ENCODE peak calls at places on chromosomes 1 and 21, in five cellular contexts. E, Q, X, S and G are unnamed samples.

GRCh38 chr1:246733706-246734105 is 9.5 kb downstream of the SCCPDH start:
- DNase-seq in X (no peak), Q (no peak), E (no peak), S (no peak), G (no peak)

GRCh38 chr1:20395255-20395654 is 90.8 kb downstream of the CAMK2N1 start:
- DNase-seq in S (no peak), X (no peak), Q (no peak), E (no peak), G (no peak)

GRCh38 chr1:173023343-173023742 is 27.4 kb downstream of the TNFSF18 start:
- DNase-seq in X (no peak), S (no peak), Q (no peak), E (peak), G (no peak)

GRCh38 chr1:55894521-55894920 is 679.4 kb upstream of the USP24 start:
- DNase-seq in S (no peak), E (peak), X (no peak), Q (no peak), G (no peak)

GRCh38 chr1:86429830-86430229 is 5.9 kb downstream of the CLCA2 start:
- DNase-seq in X (no peak), S (peak), Q (no peak), E (peak), G (peak)

GRCh38 chr1:228399531-228400236 is 7.0 kb downstream of the TRIM11 start:
- DNase-seq in E (no peak), X (no peak), Q (no peak), S (no peak), G (no peak)

GRCh38 chr1:35112668-35113067 is 33.5 kb downstream of the ZMYM1 start:
- DNase-seq in E (peak), S (peak), Q (no peak), X (no peak), G (no peak)

GRCh38 chr1:228363686-228364067 is 43.0 kb downstream of the TRIM11 start:
- DNase-seq in X (no peak), S (no peak), Q (no peak), E (no peak), G (no peak)

GRCh38 chr21:42039911-42040351 is 29.8 kb upstream of the ZBTB21 start:
- DNase-seq in Q (no peak), S (peak), E (peak), X (no peak), G (peak)

GRCh38 chr1:113993766-113994165 is 14.5 kb downstream of the OLFML3 start:
- DNase-seq in X (no peak), S (no peak), E (no peak), Q (peak), G (peak)

GRCh38 chr1:154747380-154747779 is 122.7 kb downstream of the KCNN3 start:
- DNase-seq in Q (no peak), X (no peak), S (no peak), E (no peak), G (no peak)

GRCh38 chr1:115225993-115226700 is 111.9 kb downstream of the NGF start:
- DNase-seq in E (no peak), Q (no peak), S (no peak), X (no peak), G (no peak)

GRCh38 chr1:157597959-157598667 is at the start of gene FCRL4:
- DNase-seq in E (no peak), Q (no peak), X (no peak), S (no peak), G (no peak)

GRCh38 chr1:21234779-21235178 is 55.5 kb downstream of the ECE1 start:
- DNase-seq in S (peak), E (peak), Q (no peak), X (no peak), G (no peak)

GRCh38 chr1:110347182-110347893 is 8.2 kb downstream of the RBM15 start:
- DNase-seq in S (no peak), X (no peak), E (no peak), Q (no peak), G (no peak)

DNA sequence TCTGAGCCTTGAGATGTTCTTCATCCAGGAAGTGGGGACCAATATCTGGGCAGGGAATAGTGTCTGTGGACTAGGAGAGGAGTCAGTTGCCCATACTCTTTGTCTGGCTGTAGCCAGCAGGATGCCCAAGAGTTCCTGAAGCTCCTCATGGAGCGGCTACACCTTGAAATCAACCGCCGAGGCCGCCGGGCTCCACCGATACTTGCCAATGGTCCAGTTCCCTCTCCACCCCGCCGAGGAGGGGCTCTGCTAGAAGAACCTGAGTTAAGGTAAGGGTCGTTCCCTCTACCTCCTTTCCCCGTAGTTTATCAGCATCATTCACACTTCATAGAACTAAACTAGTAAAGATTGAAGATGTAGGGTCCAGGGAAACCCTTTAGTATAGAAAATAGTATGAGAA is 3.4 kb upstream of the PPOX start:
- DNase-seq in Q (no peak), X (no peak), E (no peak), S (no peak), G (no peak)
- H3K4me3 ChIP-seq in Q (no peak), X (no peak), E (no peak), S (no peak), G (no peak)

GRCh38 chr1:94769551-94769950 is 50.6 kb upstream of the SLC44A3 start:
- DNase-seq in X (no peak), S (no peak), Q (no peak), E (no peak), G (no peak)

GRCh38 chr1:94768046-94768445 is 52.1 kb upstream of the SLC44A3 start:
- DNase-seq in X (no peak), E (no peak), S (no peak), Q (no peak), G (no peak)

GRCh38 chr1:94765958-94766357 is 54.2 kb upstream of the SLC44A3 start:
- DNase-seq in Q (no peak), X (no peak), E (peak), S (no peak), G (no peak)
- H4K91ac ChIP-seq in Q (no peak), X (no peak), E (no peak), S (no peak), G (no peak)

GRCh38 chr21:28614816-28615215 is 377.9 kb downstream of the LTN1 start:
- DNase-seq in S (no peak), E (no peak), Q (no peak), X (no peak), G (no peak)
- H3K4me2 ChIP-seq in S (no peak), E (no peak), Q (no peak), X (no peak), G (no peak)

DNA sequence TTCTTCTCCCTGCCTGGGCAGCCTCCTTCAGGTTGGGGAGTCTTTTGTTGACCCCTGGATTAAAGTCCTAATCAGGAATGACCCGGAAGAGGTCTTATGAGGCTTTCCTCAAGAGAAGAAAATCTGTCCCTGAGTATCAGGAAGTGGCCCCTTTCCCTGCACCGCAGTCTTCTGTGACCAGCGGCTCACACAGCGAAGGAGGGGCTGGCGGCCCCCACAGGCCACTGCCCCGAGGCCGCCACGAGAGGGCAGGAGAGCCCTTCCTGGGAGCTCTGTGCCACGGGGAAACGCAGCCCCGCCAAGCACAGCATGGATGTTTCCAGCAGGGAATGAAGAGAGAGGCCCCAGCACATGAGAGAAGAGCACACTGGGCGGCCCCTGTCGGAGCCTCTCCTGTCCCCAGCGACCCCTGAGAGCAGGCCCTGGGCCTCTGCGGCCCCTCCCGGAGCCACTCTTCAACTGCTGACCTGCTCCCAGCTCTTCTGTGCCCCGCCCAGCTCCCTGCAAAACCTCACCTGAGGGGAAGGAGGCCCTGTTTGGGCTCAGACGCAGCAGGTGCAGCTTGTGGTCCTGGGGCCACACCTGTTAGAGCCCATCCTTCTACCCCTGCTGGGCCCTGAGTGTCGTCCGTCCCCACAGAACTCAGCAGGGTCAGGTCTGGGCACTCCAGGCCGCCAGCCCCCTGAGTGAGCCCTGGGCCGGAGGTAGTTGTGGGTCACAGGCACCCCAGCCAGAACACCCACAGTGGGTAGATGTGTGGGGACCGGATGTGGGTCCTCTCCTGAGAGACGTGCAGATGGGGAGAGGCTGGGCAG is 4.9 kb upstream of the POFUT2 start:
- DNase-seq in E (peak), Q (peak), X (peak), S (peak), G (peak)
- H3K4me3 ChIP-seq in E (no peak), Q (no peak), X (no peak), S (peak), G (no peak)

GRCh38 chr1:46714976-46715375 is 3.9 kb downstream of the EFCAB14 start:
- DNase-seq in Q (no peak), S (no peak), E (no peak), X (no peak), G (peak)
- H4K91ac ChIP-seq in Q (no peak), S (no peak), E (no peak), X (no peak), G (no peak)

GRCh38 chr1:3498246-3498930 is 43.9 kb downstream of the ARHGEF16 start:
- DNase-seq in Q (no peak), E (no peak), X (no peak), S (no peak), G (no peak)
- H3K4me2 ChIP-seq in Q (no peak), E (no peak), X (no peak), S (no peak), G (no peak)

GRCh38 chr1:209527372-209527771 is 56.1 kb upstream of the CAMK1G start:
- DNase-seq in X (no peak), S (peak), E (peak), Q (no peak), G (no peak)
- H3K4me3 ChIP-seq in X (no peak), S (no peak), E (no peak), Q (no peak), G (no peak)

GRCh38 chr1:212689196-212689710 is 10.4 kb downstream of the BATF3 start:
- DNase-seq in X (no peak), Q (no peak), E (no peak), S (no peak), G (no peak)
- H4K91ac ChIP-seq in X (no peak), Q (no peak), E (peak), S (no peak), G (no peak)

GRCh38 chr1:205357567-205357966 is 845 bp upstream of the KLHDC8A start:
- DNase-seq in Q (no peak), E (no peak), X (no peak), S (no peak), G (no peak)

GRCh38 chr1:205355054-205355453 is 1.7 kb downstream of the KLHDC8A start:
- DNase-seq in X (no peak), Q (no peak), S (no peak), E (no peak), G (no peak)

GRCh38 chr1:205358579-205358978 is 1.9 kb upstream of the KLHDC8A start:
- DNase-seq in X (no peak), Q (no peak), E (no peak), S (no peak), G (no peak)

GRCh38 chr1:205354259-205354904 is 2.3 kb downstream of the KLHDC8A start:
- DNase-seq in S (peak), E (peak), X (no peak), Q (peak), G (peak)

DNA sequence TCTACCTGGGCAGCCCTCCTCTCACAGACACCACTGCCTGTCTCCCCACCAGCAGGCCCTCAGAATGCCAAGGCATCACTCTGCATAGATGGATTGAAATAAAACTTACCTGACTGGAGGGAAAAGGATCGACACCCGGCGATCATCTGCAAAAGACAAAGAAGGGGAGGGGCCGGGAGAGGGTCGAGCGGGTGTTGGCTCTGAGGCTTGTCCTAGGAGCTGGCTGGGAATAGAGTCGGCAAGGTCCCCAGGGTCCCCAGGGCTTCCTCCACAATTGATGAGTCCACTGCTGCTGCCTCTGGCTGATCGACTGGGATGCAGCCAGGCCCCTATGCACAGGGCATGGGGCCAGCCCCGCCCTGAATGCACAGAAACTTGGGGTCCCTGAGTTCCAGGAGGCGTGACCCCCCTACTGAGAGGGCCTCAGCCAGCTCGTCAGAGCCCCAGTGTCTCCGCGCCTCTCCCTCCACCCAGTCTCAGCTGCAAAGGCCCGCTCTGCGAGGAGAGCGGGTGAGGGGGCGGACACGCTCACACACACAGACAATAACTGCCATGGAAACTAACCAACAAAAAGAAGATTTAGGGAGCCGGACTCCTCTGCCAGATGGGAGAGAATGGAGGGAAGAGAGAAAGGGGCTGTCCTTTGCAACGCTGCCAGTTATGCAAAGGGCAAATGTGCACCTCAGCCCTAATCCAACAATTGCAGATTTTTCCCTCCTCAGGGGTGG is at the start of gene KLHDC8A:
- DNase-seq in Q (no peak), X (peak), S (no peak), E (no peak), G (no peak)
- H3K4me2 ChIP-seq in Q (peak), X (peak), S (no peak), E (no peak), G (no peak)